ENCODE peak calls at places on chromosomes 16 and 17, in eight cellular contexts. One of them, this sample, is unnamed.

GRCh38 chr16:46789499-46790414 is 41.2 kb downstream of the C16orf87 start:
- DNase-seq in testis: peak; percentile 79
- DNase-seq in neural crest cell: peak; percentile 66
- DNase-seq in GM12878: peak; percentile 57
- DNase-seq in astrocyte of the spinal cord: peak; percentile 67
- DNase-seq in Peyer's patch: peak; percentile 89
- DNase-seq in AG04450: no peak
- DNase-seq in GM12865: peak; percentile 93
- DNase-seq in this sample: peak; percentile 90

GRCh38 chr16:7086842-7087616 is 245.6 kb upstream of the RBFOX1 start:
- DNase-seq in testis: peak; percentile 46
- DNase-seq in neural crest cell: peak; percentile 64
- DNase-seq in GM12878: no peak
- DNase-seq in astrocyte of the spinal cord: no peak
- DNase-seq in Peyer's patch: no peak
- DNase-seq in AG04450: no peak
- DNase-seq in GM12865: no peak
- DNase-seq in this sample: no peak

GRCh38 chr17:28524476-28525415 is 18.6 kb downstream of the FOXN1 start:
- DNase-seq in testis: no peak
- DNase-seq in neural crest cell: no peak
- DNase-seq in GM12878: no peak
- DNase-seq in astrocyte of the spinal cord: peak; percentile 52
- DNase-seq in Peyer's patch: no peak
- DNase-seq in AG04450: peak; percentile 30
- DNase-seq in GM12865: no peak
- DNase-seq in this sample: no peak

GRCh38 chr16:64250866-64251265 is 871.0 kb downstream of the CDH11 start:
- DNase-seq in testis: no peak
- DNase-seq in neural crest cell: no peak
- DNase-seq in GM12878: no peak
- DNase-seq in astrocyte of the spinal cord: peak; percentile 5
- DNase-seq in Peyer's patch: no peak
- DNase-seq in AG04450: no peak
- DNase-seq in GM12865: no peak
- DNase-seq in this sample: no peak

GRCh38 chr16:66025751-66026150 is 340.7 kb upstream of the CDH5 start:
- DNase-seq in testis: no peak
- DNase-seq in neural crest cell: no peak
- DNase-seq in GM12878: no peak
- DNase-seq in astrocyte of the spinal cord: no peak
- DNase-seq in Peyer's patch: no peak
- DNase-seq in AG04450: no peak
- DNase-seq in GM12865: no peak
- DNase-seq in this sample: no peak

GRCh38 chr16:35188288-35189155 is 1729.1 kb downstream of the TP53TG3F start:
- DNase-seq in testis: peak; percentile 73
- DNase-seq in neural crest cell: no peak
- DNase-seq in GM12878: no peak
- DNase-seq in astrocyte of the spinal cord: no peak
- DNase-seq in Peyer's patch: no peak
- DNase-seq in AG04450: no peak
- DNase-seq in GM12865: no peak
- DNase-seq in this sample: no peak

GRCh38 chr16:87484487-87485331 is 8.1 kb downstream of the ZCCHC14 start:
- DNase-seq in testis: no peak
- DNase-seq in neural crest cell: no peak
- DNase-seq in GM12878: no peak
- DNase-seq in astrocyte of the spinal cord: no peak
- DNase-seq in Peyer's patch: no peak
- DNase-seq in AG04450: no peak
- DNase-seq in GM12865: no peak
- DNase-seq in this sample: no peak

GRCh38 chr16:84096447-84097005 is 20.2 kb downstream of the MBTPS1 start:
- DNase-seq in testis: no peak
- DNase-seq in neural crest cell: no peak
- DNase-seq in GM12878: no peak
- DNase-seq in astrocyte of the spinal cord: no peak
- DNase-seq in Peyer's patch: no peak
- DNase-seq in AG04450: no peak
- DNase-seq in GM12865: no peak
- DNase-seq in this sample: no peak

GRCh38 chr17:74691151-74691550 is 21.6 kb downstream of the CD300LF start:
- DNase-seq in testis: no peak
- DNase-seq in neural crest cell: no peak
- DNase-seq in GM12878: no peak
- DNase-seq in astrocyte of the spinal cord: no peak
- DNase-seq in Peyer's patch: no peak
- DNase-seq in AG04450: no peak
- DNase-seq in GM12865: no peak
- DNase-seq in this sample: no peak

GRCh38 chr16:72355561-72355960 is 183.6 kb upstream of the PMFBP1 start:
- DNase-seq in testis: no peak
- DNase-seq in neural crest cell: no peak
- DNase-seq in GM12878: no peak
- DNase-seq in astrocyte of the spinal cord: peak; percentile 61
- DNase-seq in Peyer's patch: no peak
- DNase-seq in AG04450: no peak
- DNase-seq in GM12865: no peak
- DNase-seq in this sample: no peak

GRCh38 chr17:6868579-6868978 is 37.0 kb upstream of the TEKT1 start:
- DNase-seq in testis: no peak
- DNase-seq in neural crest cell: no peak
- DNase-seq in GM12878: no peak
- DNase-seq in astrocyte of the spinal cord: no peak
- DNase-seq in Peyer's patch: no peak
- DNase-seq in AG04450: no peak
- DNase-seq in GM12865: no peak
- DNase-seq in this sample: no peak

GRCh38 chr16:51313204-51313603 is 162.1 kb upstream of the SALL1 start:
- DNase-seq in testis: no peak
- DNase-seq in neural crest cell: no peak
- DNase-seq in GM12878: no peak
- DNase-seq in astrocyte of the spinal cord: no peak
- DNase-seq in Peyer's patch: no peak
- DNase-seq in AG04450: no peak
- DNase-seq in GM12865: no peak
- DNase-seq in this sample: no peak

GRCh38 chr17:13265306-13265705 is 247.5 kb upstream of the ELAC2 start:
- DNase-seq in testis: no peak
- DNase-seq in neural crest cell: no peak
- DNase-seq in GM12878: no peak
- DNase-seq in astrocyte of the spinal cord: no peak
- DNase-seq in Peyer's patch: no peak
- DNase-seq in AG04450: no peak
- DNase-seq in GM12865: no peak
- DNase-seq in this sample: no peak

GRCh38 chr17:81034779-81035388 is at the start of gene BAIAP2:
- DNase-seq in testis: peak; percentile 96
- DNase-seq in neural crest cell: peak; percentile 94
- DNase-seq in GM12878: peak; percentile 21
- DNase-seq in astrocyte of the spinal cord: peak; percentile 93
- DNase-seq in Peyer's patch: peak; percentile 98
- DNase-seq in AG04450: peak; percentile 83
- DNase-seq in GM12865: peak; percentile 96
- DNase-seq in this sample: peak; percentile 100

GRCh38 chr17:33012522-33013033 is 20.9 kb downstream of the SPACA3 start:
- DNase-seq in testis: no peak
- DNase-seq in neural crest cell: no peak
- DNase-seq in GM12878: no peak
- DNase-seq in astrocyte of the spinal cord: peak; percentile 93
- DNase-seq in Peyer's patch: no peak
- DNase-seq in AG04450: peak; percentile 90
- DNase-seq in GM12865: no peak
- DNase-seq in this sample: no peak

GRCh38 chr17:79852748-79853147 is 13.5 kb upstream of the CBX4 start:
- DNase-seq in testis: no peak
- DNase-seq in neural crest cell: no peak
- DNase-seq in GM12878: no peak
- DNase-seq in astrocyte of the spinal cord: peak; percentile 52
- DNase-seq in Peyer's patch: peak; percentile 49
- DNase-seq in AG04450: no peak
- DNase-seq in GM12865: no peak
- DNase-seq in this sample: peak; percentile 57

GRCh38 chr16:3576211-3576610 is 992 bp downstream of the NLRC3 start:
- DNase-seq in testis: no peak
- DNase-seq in neural crest cell: no peak
- DNase-seq in GM12878: no peak
- DNase-seq in astrocyte of the spinal cord: no peak
- DNase-seq in Peyer's patch: no peak
- DNase-seq in AG04450: no peak
- DNase-seq in GM12865: peak; percentile 24
- DNase-seq in this sample: no peak

GRCh38 chr16:72722552-72722951 is 325.4 kb downstream of the ZFHX3 start:
- DNase-seq in testis: no peak
- DNase-seq in neural crest cell: peak; percentile 19
- DNase-seq in GM12878: no peak
- DNase-seq in astrocyte of the spinal cord: no peak
- DNase-seq in Peyer's patch: no peak
- DNase-seq in AG04450: no peak
- DNase-seq in GM12865: no peak
- DNase-seq in this sample: no peak

GRCh38 chr17:80160536-80160935 is 9.3 kb upstream of the CARD14 start:
- DNase-seq in testis: no peak
- DNase-seq in neural crest cell: no peak
- DNase-seq in GM12878: no peak
- DNase-seq in astrocyte of the spinal cord: no peak
- DNase-seq in Peyer's patch: no peak
- DNase-seq in AG04450: no peak
- DNase-seq in GM12865: no peak
- DNase-seq in this sample: no peak

GRCh38 chr16:73016488-73016830 is 31.5 kb downstream of the ZFHX3 start:
- DNase-seq in testis: no peak
- DNase-seq in neural crest cell: no peak
- DNase-seq in GM12878: no peak
- DNase-seq in astrocyte of the spinal cord: no peak
- DNase-seq in Peyer's patch: no peak
- DNase-seq in AG04450: no peak
- DNase-seq in GM12865: peak; percentile 77
- DNase-seq in this sample: peak; percentile 72

GRCh38 chr17:2070241-2071023 is 15.5 kb downstream of the HIC1 start:
- DNase-seq in testis: no peak
- DNase-seq in neural crest cell: no peak
- DNase-seq in GM12878: peak; percentile 96
- DNase-seq in astrocyte of the spinal cord: no peak
- DNase-seq in Peyer's patch: peak; percentile 33
- DNase-seq in AG04450: no peak
- DNase-seq in GM12865: peak; percentile 97
- DNase-seq in this sample: peak; percentile 83

GRCh38 chr17:78676415-78677302 is 99.5 kb upstream of the DNAH17 start:
- DNase-seq in testis: no peak
- DNase-seq in neural crest cell: no peak
- DNase-seq in GM12878: no peak
- DNase-seq in astrocyte of the spinal cord: no peak
- DNase-seq in Peyer's patch: no peak
- DNase-seq in AG04450: no peak
- DNase-seq in GM12865: no peak
- DNase-seq in this sample: no peak

GRCh38 chr16:16828913-16829398 is 450.0 kb downstream of the NPIPA7 start:
- DNase-seq in testis: no peak
- DNase-seq in neural crest cell: no peak
- DNase-seq in GM12878: no peak
- DNase-seq in astrocyte of the spinal cord: no peak
- DNase-seq in Peyer's patch: no peak
- DNase-seq in AG04450: no peak
- DNase-seq in GM12865: no peak
- DNase-seq in this sample: no peak

GRCh38 chr16:17607075-17607509 is 136.3 kb upstream of the XYLT1 start:
- DNase-seq in testis: no peak
- DNase-seq in neural crest cell: no peak
- DNase-seq in GM12878: no peak
- DNase-seq in astrocyte of the spinal cord: no peak
- DNase-seq in Peyer's patch: no peak
- DNase-seq in AG04450: no peak
- DNase-seq in GM12865: no peak
- DNase-seq in this sample: no peak

GRCh38 chr16:53827741-53828140 is 123.8 kb downstream of the FTO start:
- DNase-seq in testis: no peak
- DNase-seq in neural crest cell: no peak
- DNase-seq in GM12878: no peak
- DNase-seq in astrocyte of the spinal cord: no peak
- DNase-seq in Peyer's patch: no peak
- DNase-seq in AG04450: no peak
- DNase-seq in GM12865: no peak
- DNase-seq in this sample: no peak

DNA sequence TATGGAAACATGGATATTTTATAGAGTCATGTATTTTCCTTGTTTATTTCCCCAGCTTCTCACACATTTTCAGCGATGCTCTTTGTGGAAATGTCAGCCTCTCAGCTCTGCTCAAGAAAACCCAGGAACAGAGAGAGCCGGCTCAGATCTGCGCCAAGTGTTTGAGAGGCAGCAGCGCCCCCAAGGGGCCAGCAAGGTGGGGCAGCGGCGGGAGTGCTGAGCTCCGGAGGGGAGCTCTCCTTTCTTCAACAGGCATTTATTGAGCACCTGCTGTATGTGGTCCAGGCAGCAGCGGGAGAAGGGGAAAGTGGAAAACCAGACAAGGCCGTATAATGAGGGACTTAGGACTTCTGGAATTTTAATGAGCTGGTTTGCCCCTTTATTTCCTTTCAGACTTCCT is 421.1 kb upstream of the C16orf82 start:
- DNase-seq in testis: peak; percentile 66
- DNase-seq in neural crest cell: peak; percentile 39
- DNase-seq in GM12878: no peak
- DNase-seq in astrocyte of the spinal cord: no peak
- DNase-seq in Peyer's patch: no peak
- DNase-seq in AG04450: no peak
- DNase-seq in GM12865: peak; percentile 22
- DNase-seq in this sample: no peak
- TF ChIP-seq CTCF in testis: no peak
- TF ChIP-seq CTCF in neural crest cell: peak; percentile 68
- TF ChIP-seq CTCF in GM12878: peak; percentile 26
- TF ChIP-seq CTCF in astrocyte of the spinal cord: peak; percentile 3
- TF ChIP-seq CTCF in Peyer's patch: no peak
- TF ChIP-seq CTCF in AG04450: no peak
- TF ChIP-seq CTCF in GM12865: peak; percentile 49
- TF ChIP-seq CTCF in this sample: no peak

GRCh38 chr16:57299719-57300386 is 15.4 kb upstream of the PLLP start:
- DNase-seq in testis: peak; percentile 94
- DNase-seq in neural crest cell: peak; percentile 84
- DNase-seq in GM12878: peak; percentile 91
- DNase-seq in astrocyte of the spinal cord: peak; percentile 96
- DNase-seq in Peyer's patch: peak; percentile 80
- DNase-seq in AG04450: peak; percentile 93
- DNase-seq in GM12865: peak; percentile 95
- DNase-seq in this sample: peak; percentile 77
- TF ChIP-seq CTCF in testis: peak; percentile 70
- TF ChIP-seq CTCF in neural crest cell: peak; percentile 59
- TF ChIP-seq CTCF in GM12878: no peak
- TF ChIP-seq CTCF in astrocyte of the spinal cord: no peak
- TF ChIP-seq CTCF in Peyer's patch: no peak
- TF ChIP-seq CTCF in AG04450: no peak
- TF ChIP-seq CTCF in GM12865: no peak
- TF ChIP-seq CTCF in this sample: no peak

GRCh38 chr16:30650369-30651123 is at the start of gene PRR14:
- DNase-seq in testis: peak; percentile 100
- DNase-seq in neural crest cell: peak; percentile 96
- DNase-seq in GM12878: peak; percentile 98
- DNase-seq in astrocyte of the spinal cord: peak; percentile 100
- DNase-seq in Peyer's patch: peak; percentile 100
- DNase-seq in AG04450: peak; percentile 99
- DNase-seq in GM12865: peak; percentile 100
- DNase-seq in this sample: peak; percentile 93
- TF ChIP-seq CTCF in testis: peak; percentile 79
- TF ChIP-seq CTCF in neural crest cell: peak; percentile 23
- TF ChIP-seq CTCF in GM12878: no peak
- TF ChIP-seq CTCF in astrocyte of the spinal cord: peak; percentile 2
- TF ChIP-seq CTCF in Peyer's patch: peak; percentile 55
- TF ChIP-seq CTCF in AG04450: peak; percentile 17
- TF ChIP-seq CTCF in GM12865: no peak
- TF ChIP-seq CTCF in this sample: peak; percentile 9

GRCh38 chr17:39270923-39271322 is 45.2 kb upstream of the STAC2 start:
- DNase-seq in testis: peak; percentile 39
- DNase-seq in neural crest cell: no peak
- DNase-seq in GM12878: no peak
- DNase-seq in astrocyte of the spinal cord: peak; percentile 46
- DNase-seq in Peyer's patch: no peak
- DNase-seq in AG04450: peak; percentile 29
- DNase-seq in GM12865: peak; percentile 38
- DNase-seq in this sample: peak; percentile 38
- TF ChIP-seq CTCF in testis: no peak
- TF ChIP-seq CTCF in neural crest cell: peak; percentile 47
- TF ChIP-seq CTCF in GM12878: peak; percentile 35
- TF ChIP-seq CTCF in astrocyte of the spinal cord: peak; percentile 57
- TF ChIP-seq CTCF in Peyer's patch: no peak
- TF ChIP-seq CTCF in AG04450: peak; percentile 72
- TF ChIP-seq CTCF in GM12865: peak; percentile 29
- TF ChIP-seq CTCF in this sample: no peak

This sample was measured in GM13976.